ENCODE peak calls at places on chromosome 15, in seven cellular contexts. O is endothelial cell of umbilical vein, A is SK-N-SH, K is spleen, Y is K562, H is prostate gland, U is HCT116. T is an unnamed sample.

GRCh38 chr15:96392380-96393208 is 62.1 kb downstream of the NR2F2 start:
- DNase-seq in O (no peak), A (no peak), K (no peak), Y (peak), H (no peak), U (no peak), T (no peak)

GRCh38 chr15:62440310-62440709 is 275.2 kb upstream of the C2CD4B start:
- DNase-seq in O (no peak), A (no peak), K (no peak), Y (no peak), H (peak), U (no peak), T (no peak)

GRCh38 chr15:70532536-70533186 is 230.7 kb downstream of the UACA start:
- DNase-seq in O (no peak), A (no peak), K (no peak), Y (no peak), H (no peak), U (no peak), T (no peak)

GRCh38 chr15:91142097-91142744 is 42.2 kb downstream of the SV2B start:
- DNase-seq in O (peak), A (no peak), K (no peak), Y (no peak), H (no peak), U (no peak), T (no peak)

GRCh38 chr15:33580526-33580925 is 269.8 kb downstream of the RYR3 start:
- DNase-seq in O (no peak), A (no peak), K (no peak), Y (no peak), H (no peak), U (no peak), T (no peak)

GRCh38 chr15:38481761-38482160 is 27.8 kb downstream of the FAM98B start:
- DNase-seq in O (no peak), A (no peak), K (no peak), Y (no peak), H (no peak), U (no peak), T (no peak)

GRCh38 chr15:45714501-45715488 is 80.0 kb downstream of the SQOR start:
- DNase-seq in O (peak), A (peak), K (no peak), Y (peak), H (peak), U (peak), T (no peak)

GRCh38 chr15:72168131-72168825 is 29.3 kb downstream of the GRAMD2A start:
- DNase-seq in O (no peak), A (no peak), K (peak), Y (peak), H (peak), U (no peak), T (no peak)

GRCh38 chr15:31197497-31198414 is 96.2 kb upstream of the TRPM1 start:
- DNase-seq in O (peak), A (peak), K (peak), Y (peak), H (no peak), U (no peak), T (no peak)

GRCh38 chr15:67197364-67197695 is 57.1 kb downstream of the AAGAB start:
- DNase-seq in O (no peak), A (no peak), K (no peak), Y (no peak), H (no peak), U (no peak), T (no peak)
- TF ChIP-seq POLR2AphosphoS5 in O (no peak), A (no peak), K (no peak), Y (no peak), H (no peak), U (no peak), T (no peak)

DNA sequence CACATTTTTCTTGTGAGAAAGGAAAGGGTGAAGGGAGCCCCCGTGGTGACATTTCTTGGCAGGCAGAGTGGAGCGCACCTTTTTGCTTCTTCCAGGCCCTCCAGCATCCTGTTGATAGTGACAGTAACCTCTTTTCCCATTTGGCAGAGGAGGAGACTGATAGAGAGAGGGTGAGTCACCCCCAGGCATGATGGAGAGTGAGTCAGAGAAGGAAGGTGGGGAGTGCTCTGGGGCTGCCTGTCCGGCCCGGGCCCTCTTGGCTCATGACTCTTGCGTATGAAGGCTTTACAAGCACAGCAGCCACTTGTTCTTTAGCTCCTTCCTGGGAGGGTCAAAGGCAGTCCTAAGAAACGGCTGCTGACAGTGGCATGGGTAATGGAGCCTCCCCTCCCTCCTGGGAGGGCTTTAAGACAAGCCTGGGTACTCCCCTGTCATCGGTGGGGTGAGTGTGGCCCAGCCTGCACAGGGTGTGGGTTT is 16.0 kb downstream of the ANKRD63 start:
- DNase-seq in O (peak), A (no peak), K (no peak), Y (peak), H (peak), U (peak), T (no peak)
- TF ChIP-seq POLR2AphosphoS5 in O (peak), A (no peak), K (no peak), Y (no peak), H (peak), U (peak), T (no peak)

DNA sequence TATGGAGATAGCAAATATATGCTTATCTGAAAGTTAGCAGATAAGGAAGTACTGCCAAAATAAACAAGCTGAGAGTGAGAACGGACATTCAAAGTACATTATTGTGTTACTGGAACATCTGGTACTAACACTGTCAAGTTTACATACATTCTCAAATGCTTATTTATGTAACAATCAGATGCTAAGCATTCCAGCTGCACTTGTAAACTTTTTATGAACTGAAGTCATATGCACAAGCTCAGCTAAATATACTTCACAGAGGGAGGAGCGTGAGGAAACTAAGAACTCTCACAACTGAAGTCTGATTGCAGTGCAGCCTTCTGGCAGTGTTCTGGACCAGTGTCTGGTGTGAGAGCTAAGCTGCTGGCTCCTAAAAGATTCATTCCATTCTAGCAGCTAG is 223.7 kb upstream of the NANOGP8 start:
- DNase-seq in O (peak), A (no peak), K (no peak), Y (no peak), H (peak), U (no peak), T (no peak)
- TF ChIP-seq POLR2AphosphoS5 in O (peak), A (no peak), K (no peak), Y (no peak), H (peak), U (no peak), T (no peak)

DNA sequence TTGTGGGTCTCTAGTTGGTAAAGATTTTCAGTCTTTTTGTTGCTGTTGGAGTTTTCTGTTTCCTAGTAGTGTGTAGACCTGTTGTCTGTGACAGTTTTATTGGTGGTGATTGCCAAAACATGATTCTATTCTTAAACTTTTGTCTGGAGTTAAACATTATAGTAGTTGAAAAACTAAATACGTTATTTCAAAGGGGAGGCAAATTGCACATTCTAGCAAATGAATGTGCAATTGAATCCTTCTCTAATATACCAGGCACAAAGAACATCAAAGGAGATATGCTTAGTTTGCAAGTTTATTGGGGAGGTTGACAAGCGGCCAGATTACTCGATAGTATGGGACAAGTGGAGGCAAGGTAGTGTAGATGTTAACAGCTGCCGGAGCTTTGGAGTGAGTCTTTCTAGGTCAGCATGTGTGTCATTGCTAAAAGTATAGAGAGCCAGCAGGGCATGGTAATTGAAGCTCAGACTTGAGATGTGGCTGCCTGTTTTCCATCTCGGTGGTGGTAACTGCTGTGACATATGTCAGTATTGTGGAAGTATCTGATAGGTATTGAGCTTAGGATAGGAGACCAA is 20.6 kb downstream of the CHD2 start:
- DNase-seq in O (no peak), A (no peak), K (no peak), Y (no peak), H (peak), U (no peak), T (no peak)
- TF ChIP-seq POLR2AphosphoS5 in O (no peak), A (no peak), K (no peak), Y (no peak), H (no peak), U (no peak), T (no peak)

GRCh38 chr15:88624971-88625290 is 3.8 kb downstream of the AEN start:
- DNase-seq in O (no peak), A (no peak), K (no peak), Y (no peak), H (no peak), U (no peak), T (no peak)
- TF ChIP-seq POLR2AphosphoS5 in O (no peak), A (no peak), K (no peak), Y (no peak), H (no peak), U (no peak), T (no peak)

GRCh38 chr15:84734794-84735479 is 13.5 kb upstream of the ZNF592 start:
- DNase-seq in O (no peak), A (no peak), K (peak), Y (peak), H (peak), U (peak), T (peak)
- TF ChIP-seq POLR2AphosphoS5 in O (no peak), A (no peak), K (no peak), Y (peak), H (no peak), U (no peak), T (peak)

GRCh38 chr15:25690673-25691543 is 172.2 kb downstream of the ATP10A start:
- DNase-seq in O (no peak), A (no peak), K (no peak), Y (no peak), H (no peak), U (no peak), T (no peak)

GRCh38 chr15:25687276-25687675 is 175.9 kb downstream of the ATP10A start:
- DNase-seq in O (no peak), A (no peak), K (no peak), Y (no peak), H (no peak), U (no peak), T (no peak)

GRCh38 chr15:25687689-25688088 is 175.4 kb downstream of the ATP10A start:
- DNase-seq in O (no peak), A (no peak), K (peak), Y (no peak), H (no peak), U (no peak), T (peak)

GRCh38 chr15:25689592-25689991 is 173.5 kb downstream of the ATP10A start:
- DNase-seq in O (no peak), A (no peak), K (peak), Y (no peak), H (no peak), U (no peak), T (peak)

GRCh38 chr15:25688166-25688565 is 175.0 kb downstream of the ATP10A start:
- DNase-seq in O (no peak), A (no peak), K (peak), Y (no peak), H (no peak), U (no peak), T (no peak)
- TF ChIP-seq POLR2AphosphoS5 in O (no peak), A (no peak), K (no peak), Y (no peak), H (no peak), U (no peak), T (no peak)

DNA sequence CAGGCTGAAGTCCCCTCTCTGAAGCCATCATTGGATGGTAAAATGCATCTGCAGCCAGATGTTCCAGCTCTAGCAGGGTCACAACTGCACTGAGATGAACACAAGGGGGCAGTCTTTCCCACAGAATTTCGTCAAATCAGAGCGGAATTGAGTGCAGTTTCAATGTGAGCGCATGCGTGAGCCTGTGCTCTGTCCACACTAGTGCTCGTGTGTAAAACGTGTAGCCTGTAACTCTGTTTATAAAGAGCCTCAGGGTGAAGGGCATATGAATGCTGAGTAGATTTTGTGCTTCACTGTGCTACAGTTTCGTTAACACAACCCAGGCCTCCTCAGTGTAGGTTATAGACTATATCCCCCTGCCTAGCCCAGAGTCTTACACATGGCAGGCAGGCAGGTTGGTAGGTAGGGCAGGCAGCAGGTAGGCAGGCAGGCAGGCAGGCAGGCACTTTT is 92.7 kb upstream of the GOLGA6L4 start:
- DNase-seq in O (peak), A (peak), K (no peak), Y (peak), H (peak), U (peak), T (peak)
- TF ChIP-seq POLR2AphosphoS5 in O (no peak), A (no peak), K (no peak), Y (no peak), H (peak), U (peak), T (no peak)